ENCODE peak calls at places on chromosomes 5 and 9, in eight cellular contexts. Y, R, P, G, D, F, N and B are unnamed samples.

GRCh38 chr5:180111273-180111695 is 39.7 kb upstream of the RNF130 start:
- DNase-seq in Y (no peak), R (no peak), P (no peak), G (no peak), D (no peak), F (no peak), N (peak), B (peak)

GRCh38 chr9:126483468-126484056 is 130.2 kb upstream of the LMX1B start:
- DNase-seq in Y (no peak), R (no peak), P (no peak), G (no peak), D (no peak), F (no peak), N (no peak), B (no peak)

GRCh38 chr5:3793162-3793561 is 197.5 kb downstream of the IRX1 start:
- DNase-seq in Y (no peak), R (no peak), P (no peak), G (no peak), D (no peak), F (no peak), N (no peak), B (no peak)

GRCh38 chr9:107932036-107932435 is 442.5 kb upstream of the KLF4 start:
- DNase-seq in Y (no peak), R (no peak), P (peak), G (no peak), D (peak), F (no peak), N (no peak), B (no peak)

GRCh38 chr5:177399903-177400868 is at the start of gene PFN3:
- DNase-seq in Y (no peak), R (no peak), P (peak), G (no peak), D (no peak), F (no peak), N (no peak), B (no peak)

GRCh38 chr5:124504081-124504916 is 242.1 kb downstream of the ZNF608 start:
- DNase-seq in Y (no peak), R (no peak), P (no peak), G (no peak), D (no peak), F (no peak), N (no peak), B (no peak)

GRCh38 chr5:144315994-144316634 is 145.4 kb downstream of the KCTD16 start:
- DNase-seq in Y (no peak), R (no peak), P (no peak), G (no peak), D (no peak), F (no peak), N (no peak), B (no peak)

GRCh38 chr5:160235731-160236130 is 6.4 kb downstream of the FABP6 start:
- DNase-seq in Y (no peak), R (no peak), P (no peak), G (no peak), D (no peak), F (no peak), N (no peak), B (no peak)

GRCh38 chr5:97071101-97071500 is 71.3 kb downstream of the LIX1 start:
- DNase-seq in Y (peak), R (peak), P (peak), G (no peak), D (peak), F (no peak), N (no peak), B (no peak)

GRCh38 chr9:5608298-5609254 is 20.3 kb upstream of the RIC1 start:
- DNase-seq in Y (no peak), R (no peak), P (no peak), G (no peak), D (no peak), F (peak), N (no peak), B (no peak)

GRCh38 chr9:69295872-69296562 is 29.0 kb upstream of the ENTREP1 start:
- DNase-seq in Y (no peak), R (peak), P (no peak), G (no peak), D (no peak), F (no peak), N (no peak), B (no peak)

GRCh38 chr9:123373941-123374340 is 17.9 kb downstream of the CRB2 start:
- DNase-seq in Y (no peak), R (no peak), P (no peak), G (no peak), D (no peak), F (no peak), N (no peak), B (no peak)

GRCh38 chr9:14423816-14424261 is 109.9 kb upstream of the NFIB start:
- DNase-seq in Y (no peak), R (no peak), P (peak), G (no peak), D (peak), F (no peak), N (no peak), B (no peak)

DNA sequence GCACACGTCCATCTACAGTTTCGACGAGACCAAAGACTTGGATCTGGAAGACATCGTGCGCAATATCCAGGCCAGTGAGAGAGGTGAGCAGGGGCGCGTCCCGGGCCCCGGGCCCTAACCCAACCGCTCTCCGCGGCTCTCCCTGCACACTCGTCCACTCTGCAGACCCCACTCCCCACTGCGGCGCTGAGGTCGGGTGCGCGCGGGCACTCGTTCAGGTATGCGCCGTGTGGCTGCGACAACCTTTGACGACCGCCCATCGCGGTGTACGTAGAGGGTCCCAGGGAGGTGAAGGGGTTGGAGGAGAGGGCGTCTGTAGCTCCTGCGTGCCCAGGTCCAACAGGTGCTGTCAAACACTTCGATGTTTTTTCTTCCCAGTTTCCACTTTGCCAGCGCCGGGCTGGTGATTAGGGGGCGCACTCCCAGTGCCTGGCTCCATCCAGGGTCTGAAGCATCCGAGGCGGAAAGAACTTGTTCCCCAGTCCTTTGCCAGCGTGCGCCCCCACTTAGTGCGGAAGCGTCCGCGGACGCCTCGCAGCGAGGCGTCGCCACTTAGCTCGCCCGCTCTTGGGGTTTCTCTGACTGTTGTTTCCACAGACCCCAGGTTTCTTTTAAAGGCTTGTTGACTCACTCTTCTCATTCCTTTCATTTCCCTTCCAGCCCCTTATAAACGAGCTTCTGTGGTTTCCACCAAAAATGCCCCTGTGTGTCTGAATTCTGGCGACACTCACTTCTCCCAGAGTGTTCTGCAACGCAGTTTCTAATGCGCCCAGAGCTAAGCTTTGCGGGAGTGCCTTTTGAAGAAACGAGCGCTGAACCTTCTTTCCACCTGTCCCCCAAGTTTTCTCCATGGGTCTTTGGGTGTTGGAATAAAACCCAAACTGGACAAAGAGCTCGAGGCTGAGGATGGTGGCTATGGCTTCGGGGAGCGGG is 1.6 kb downstream of the NPR3 start:
- DNase-seq in Y (no peak), R (no peak), P (peak), G (no peak), D (no peak), F (no peak), N (no peak), B (no peak)
- TF ChIP-seq CTCF in Y (peak), R (no peak), P (no peak), G (no peak), D (peak), F (no peak), N (no peak), B (peak)

GRCh38 chr9:118522093-118523028 is 818.2 kb downstream of the TLR4 start:
- DNase-seq in Y (peak), R (no peak), P (peak), G (no peak), D (no peak), F (peak), N (no peak), B (no peak)
- TF ChIP-seq CTCF in Y (peak), R (no peak), P (peak), G (no peak), D (peak), F (peak), N (no peak), B (peak)

GRCh38 chr5:113205807-113206206 is 229.0 kb downstream of the TSSK1B start:
- DNase-seq in Y (no peak), R (no peak), P (no peak), G (no peak), D (no peak), F (no peak), N (no peak), B (no peak)
- TF ChIP-seq CTCF in Y (no peak), R (no peak), P (no peak), G (no peak), D (no peak), F (peak), N (no peak), B (no peak)

DNA sequence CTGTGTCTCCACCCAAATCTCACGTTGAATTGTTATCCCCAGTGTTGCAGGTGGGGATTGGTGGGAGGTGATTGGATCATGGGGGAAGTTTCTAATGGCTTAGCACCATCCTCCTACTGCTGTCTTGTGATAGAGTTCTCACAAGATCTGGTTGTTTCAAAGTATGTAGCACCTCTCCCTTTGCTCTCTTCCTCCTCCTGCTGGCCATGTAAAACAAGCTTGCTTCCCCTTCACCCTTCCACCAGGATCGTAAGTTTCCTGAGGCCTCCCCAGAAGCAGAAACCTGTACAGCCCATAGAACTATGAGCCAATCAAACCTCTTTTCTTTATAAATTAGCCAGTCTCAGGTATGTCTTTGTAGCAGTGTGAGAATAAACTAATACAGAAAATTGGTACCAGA is 214.7 kb upstream of the C9orf72 start:
- DNase-seq in Y (no peak), R (no peak), P (no peak), G (no peak), D (no peak), F (peak), N (no peak), B (no peak)
- TF ChIP-seq CTCF in Y (no peak), R (no peak), P (no peak), G (no peak), D (no peak), F (peak), N (no peak), B (no peak)

GRCh38 chr5:66315784-66316183 is 171.7 kb downstream of the SREK1 start:
- DNase-seq in Y (no peak), R (no peak), P (no peak), G (no peak), D (no peak), F (no peak), N (no peak), B (no peak)
- TF ChIP-seq CTCF in Y (no peak), R (no peak), P (no peak), G (no peak), D (no peak), F (no peak), N (no peak), B (no peak)